ENCODE peak calls at places on chromosomes 13 and 19, in four cellular contexts. E is NCI-H2081, M is foreskin fibroblast, X is astrocyte of the spinal cord. I is an unnamed sample.

GRCh38 chr13:51066091-51066831 is 44.8 kb downstream of the C13orf42 start:
- DNase-seq in E (no peak), M (no peak), X (peak; percentile 56), I (no peak)

GRCh38 chr19:38115264-38115802 is 108.7 kb downstream of the DPF1 start:
- DNase-seq in E (no peak), M (no peak), X (no peak), I (no peak)

GRCh38 chr13:58953638-58954037 is 1210.1 kb downstream of the DIAPH3 start:
- DNase-seq in E (no peak), M (no peak), X (peak; percentile 50), I (no peak)

GRCh38 chr13:70043685-70044084 is 63.9 kb upstream of the ATXN8OS start:
- DNase-seq in E (no peak), M (no peak), X (peak; percentile 9), I (no peak)

GRCh38 chr13:20128459-20128927 is 32.4 kb downstream of the GJA3 start:
- DNase-seq in E (peak; percentile 9), M (no peak), X (no peak), I (no peak)

GRCh38 chr19:43766755-43767043 is 11.9 kb upstream of the SMG9 start:
- DNase-seq in E (no peak), M (no peak), X (no peak), I (no peak)

GRCh38 chr13:94309997-94310842 is 169.3 kb downstream of the DCT start:
- DNase-seq in E (no peak), M (peak; percentile 67), X (peak; percentile 76), I (no peak)

GRCh38 chr19:860481-861098 is 1.1 kb downstream of the CFD start:
- DNase-seq in E (peak; percentile 71), M (peak; percentile 68), X (peak; percentile 37), I (no peak)

GRCh38 chr13:46315491-46316075 is 71.5 kb downstream of the RUBCNL start:
- DNase-seq in E (no peak), M (no peak), X (no peak), I (no peak)

GRCh38 chr13:112885782-112886268 is 83.2 kb upstream of the MCF2L start:
- DNase-seq in E (peak; percentile 92), M (peak; percentile 89), X (peak; percentile 86), I (peak; percentile 58)

GRCh38 chr19:36973021-36973843 is 57.1 kb downstream of the ZNF568 start:
- DNase-seq in E (no peak), M (peak; percentile 46), X (peak; percentile 80), I (no peak)

GRCh38 chr19:19142347-19142746 is 4.1 kb upstream of the TMEM161A start:
- DNase-seq in E (no peak), M (no peak), X (no peak), I (no peak)

GRCh38 chr13:80550856-80551532 is 210.1 kb upstream of the SPRY2 start:
- DNase-seq in E (no peak), M (no peak), X (no peak), I (no peak)

GRCh38 chr19:2475702-2476450 is at the start of gene GADD45B:
- DNase-seq in E (peak; percentile 81), M (peak; percentile 98), X (peak; percentile 99), I (peak; percentile 88)

GRCh38 chr13:46170687-46171086 is 11.3 kb downstream of the LCP1 start:
- DNase-seq in E (no peak), M (no peak), X (no peak), I (no peak)

GRCh38 chr19:4742717-4743646 is 19.3 kb upstream of the DPP9 start:
- DNase-seq in E (peak; percentile 97), M (no peak), X (no peak), I (peak; percentile 89)

GRCh38 chr19:871446-872265 is 12.2 kb downstream of the CFD start:
- DNase-seq in E (no peak), M (no peak), X (no peak), I (no peak)

GRCh38 chr13:73913043-73913740 is 221.0 kb downstream of the KLF12 start:
- DNase-seq in E (no peak), M (peak; percentile 46), X (peak; percentile 47), I (no peak)

GRCh38 chr13:42017264-42017663 is 31.2 kb upstream of the DGKH start:
- DNase-seq in E (no peak), M (no peak), X (no peak), I (no peak)

GRCh38 chr19:56994251-56995017 is 125.4 kb upstream of the USP29 start:
- DNase-seq in E (no peak), M (no peak), X (no peak), I (no peak)

GRCh38 chr19:56217039-56217949 is 15.2 kb downstream of the ZSCAN5C start:
- DNase-seq in E (peak; percentile 74), M (peak; percentile 9), X (peak; percentile 30), I (no peak)

GRCh38 chr13:65725001-65725400 is 1505.1 kb downstream of the PCDH9 start:
- DNase-seq in E (no peak), M (no peak), X (peak; percentile 68), I (no peak)

GRCh38 chr13:60484865-60485264 is 87.8 kb downstream of the TDRD3 start:
- DNase-seq in E (no peak), M (no peak), X (no peak), I (no peak)

GRCh38 chr19:20923077-20923871 is at the start of gene ZNF85:
- DNase-seq in E (peak; percentile 95), M (peak; percentile 86), X (peak; percentile 93), I (peak; percentile 81)

GRCh38 chr19:42276821-42277220 is 7.8 kb downstream of the CIC start:
- DNase-seq in E (peak; percentile 24), M (no peak), X (no peak), I (no peak)

GRCh38 chr13:50419896-50420295 is 404.7 kb downstream of the KCNRG start:
- DNase-seq in E (no peak), M (no peak), X (no peak), I (no peak)

GRCh38 chr13:110396913-110397379 is 89.9 kb downstream of the COL4A2 start:
- DNase-seq in E (no peak), M (peak; percentile 100), X (peak; percentile 100), I (no peak)

GRCh38 chr13:71864094-71864980 is 2.7 kb downstream of the DACH1 start:
- DNase-seq in E (peak; percentile 45), M (no peak), X (peak; percentile 13), I (no peak)

GRCh38 chr13:50326746-50327145 is 311.5 kb downstream of the KCNRG start:
- DNase-seq in E (no peak), M (no peak), X (peak; percentile 21), I (no peak)

GRCh38 chr13:108213946-108214345 is 1.4 kb downstream of the LIG4 start:
- DNase-seq in E (peak; percentile 6), M (no peak), X (no peak), I (no peak)

GRCh38 chr19:55452381-55453325 is 8.8 kb downstream of the ISOC2 start:
- DNase-seq in E (peak; percentile 92), M (peak; percentile 67), X (peak; percentile 83), I (no peak)

GRCh38 chr19:35908010-35908441 is at the start of gene TYROBP:
- DNase-seq in E (no peak), M (no peak), X (no peak), I (no peak)

GRCh38 chr13:99976502-99977115 is 5.0 kb upstream of the ZIC2 start:
- DNase-seq in E (no peak), M (no peak), X (no peak), I (no peak)

GRCh38 chr13:99956473-99957349 is 14.9 kb downstream of the ZIC5 start:
- DNase-seq in E (no peak), M (no peak), X (no peak), I (no peak)

GRCh38 chr19:662207-662961 is 630 bp downstream of the RNF126 start:
- DNase-seq in E (peak; percentile 65), M (no peak), X (peak; percentile 31), I (no peak)